ENCODE peak calls at places on chromosomes 2 and 18, in four cellular contexts. T is K562, F is HepG2, N is GM12878. A is an unnamed sample.

GRCh38 chr2:126803422-126803775 is 95.3 kb upstream of the TEX51 start:
- DNase-seq in T (no peak), F (no peak), N (no peak), A (no peak)

GRCh38 chr2:239249781-239250180 is 151.0 kb downstream of the HDAC4 start:
- DNase-seq in T (no peak), F (no peak), N (no peak), A (no peak)

GRCh38 chr2:196234672-196235071 is 63.3 kb upstream of the STK17B start:
- DNase-seq in T (peak), F (no peak), N (peak), A (no peak)

GRCh38 chr18:42773870-42774269 is 341.6 kb downstream of the RIT2 start:
- DNase-seq in T (no peak), F (no peak), N (no peak), A (no peak)

GRCh38 chr2:171675810-171676345 is 11.4 kb upstream of the DYNC1I2 start:
- DNase-seq in T (no peak), F (no peak), N (no peak), A (no peak)

GRCh38 chr2:239519921-239520585 is 119.2 kb upstream of the HDAC4 start:
- DNase-seq in T (no peak), F (no peak), N (no peak), A (no peak)

GRCh38 chr2:170009209-170009608 is 168.7 kb upstream of the MYO3B start:
- DNase-seq in T (no peak), F (no peak), N (no peak), A (no peak)

GRCh38 chr2:199488772-199489400 is 31.1 kb upstream of the SATB2 start:
- DNase-seq in T (peak), F (peak), N (no peak), A (peak)

GRCh38 chr2:74450570-74451190 is 4.2 kb upstream of the INO80B start:
- DNase-seq in T (no peak), F (no peak), N (no peak), A (no peak)

GRCh38 chr2:28391564-28392296 is 928 bp upstream of the FOSL2 start:
- DNase-seq in T (peak), F (peak), N (no peak), A (peak)

GRCh38 chr2:181957668-181958067 is 28.0 kb upstream of the PPP1R1C start:
- DNase-seq in T (no peak), F (no peak), N (no peak), A (no peak)

GRCh38 chr2:240557808-240558207 is at the start of gene ANKMY1:
- DNase-seq in T (no peak), F (no peak), N (no peak), A (peak)

GRCh38 chr2:240786871-240787311 is 33.1 kb downstream of the KIF1A start:
- DNase-seq in T (no peak), F (no peak), N (no peak), A (no peak)

GRCh38 chr2:217069263-217070042 is 209.6 kb upstream of the TNP1 start:
- DNase-seq in T (no peak), F (no peak), N (no peak), A (no peak)

GRCh38 chr2:135052997-135053474 is 944 bp downstream of the RAB3GAP1 start:
- DNase-seq in T (peak), F (no peak), N (no peak), A (no peak)

GRCh38 chr2:67612576-67612981 is 215.4 kb downstream of the ETAA1 start:
- DNase-seq in T (no peak), F (no peak), N (no peak), A (no peak)

GRCh38 chr2:2731101-2731850 is 400.2 kb upstream of the MYT1L start:
- DNase-seq in T (no peak), F (no peak), N (no peak), A (no peak)

GRCh38 chr18:22171839-22172582 is 2.6 kb downstream of the GATA6 start:
- DNase-seq in T (no peak), F (no peak), N (no peak), A (no peak)

GRCh38 chr2:55011741-55012574 is 38.3 kb downstream of the RTN4 start:
- DNase-seq in T (no peak), F (peak), N (no peak), A (no peak)

GRCh38 chr2:9110893-9111569 is 95.6 kb upstream of the ASAP2 start:
- DNase-seq in T (peak), F (no peak), N (no peak), A (peak)

GRCh38 chr2:172888704-172889103 is 153.1 kb downstream of the RAPGEF4 start:
- DNase-seq in T (no peak), F (no peak), N (no peak), A (peak)

GRCh38 chr2:179020156-179020750 is 29.7 kb downstream of the CCDC141 start:
- DNase-seq in T (peak), F (peak), N (no peak), A (peak)

GRCh38 chr2:188227713-188228112 is 64.0 kb upstream of the GULP1 start:
- DNase-seq in T (no peak), F (no peak), N (no peak), A (no peak)

GRCh38 chr2:196275646-196276352 is 104.4 kb upstream of the STK17B start:
- DNase-seq in T (peak), F (no peak), N (no peak), A (no peak)

GRCh38 chr18:25365242-25365641 is 13.3 kb upstream of the ZNF521 start:
- DNase-seq in T (no peak), F (no peak), N (no peak), A (no peak)

GRCh38 chr18:48688961-48689360 is 150.1 kb downstream of the CTIF start:
- DNase-seq in T (no peak), F (no peak), N (no peak), A (no peak)

GRCh38 chr2:203790134-203790533 is 77.4 kb upstream of the CTLA4 start:
- DNase-seq in T (no peak), F (no peak), N (no peak), A (no peak)

GRCh38 chr2:203787954-203788353 is 79.6 kb upstream of the CTLA4 start:
- DNase-seq in T (no peak), F (peak), N (no peak), A (no peak)

GRCh38 chr2:203783496-203784203 is 77.2 kb downstream of the CD28 start:
- DNase-seq in T (no peak), F (peak), N (no peak), A (no peak)

GRCh38 chr2:203789613-203790012 is 78.0 kb upstream of the CTLA4 start:
- DNase-seq in T (no peak), F (no peak), N (no peak), A (no peak)

DNA sequence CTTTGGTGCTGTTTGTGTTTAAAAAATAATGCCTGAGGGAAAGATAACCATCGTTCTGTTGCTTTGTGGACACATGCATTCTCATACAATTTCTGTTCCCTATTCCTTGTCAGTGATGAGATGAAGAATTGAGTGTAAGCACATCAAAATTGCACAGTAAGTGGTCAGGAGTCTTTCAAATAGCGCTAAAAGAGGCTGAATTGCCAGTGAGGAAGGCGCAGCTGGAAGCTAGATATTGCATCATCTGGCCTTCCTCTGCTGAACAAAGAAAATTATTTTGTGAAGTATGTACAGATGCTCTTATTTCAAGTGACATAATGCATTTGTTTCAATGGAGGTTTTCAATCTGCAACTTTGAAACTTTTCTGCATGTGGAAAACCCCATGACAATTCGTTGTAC is 80.5 kb downstream of the CD28 start:
- DNase-seq in T (no peak), F (peak), N (no peak), A (peak)
- TF ChIP-seq POLR2AphosphoS5 in T (no peak), F (no peak), N (no peak), A (no peak)

DNA sequence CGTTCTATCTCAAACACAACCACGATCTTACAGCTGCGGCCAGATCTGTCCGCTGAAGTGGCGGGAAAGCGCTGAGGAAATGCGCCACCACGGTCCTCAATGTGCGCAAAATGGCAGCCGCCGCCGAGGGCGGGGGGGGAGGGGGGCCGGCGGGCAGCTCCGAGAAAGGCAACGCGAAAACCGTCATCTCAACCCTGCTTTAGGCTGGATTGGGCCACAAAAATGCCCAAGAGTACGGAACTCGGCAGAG is 443 bp downstream of the SRSF7 start:
- DNase-seq in T (peak), F (no peak), N (no peak), A (peak)
- TF ChIP-seq FOXM1 in T (no peak), F (no peak), N (no peak), A (no peak)

GRCh38 chr2:176637134-176637496 is 367.9 kb downstream of the MTX2 start:
- DNase-seq in T (no peak), F (no peak), N (no peak), A (no peak)

GRCh38 chr2:176638167-176639015 is 369.1 kb downstream of the MTX2 start:
- DNase-seq in T (peak), F (peak), N (no peak), A (peak)

GRCh38 chr2:176639016-176639343 is 369.7 kb downstream of the MTX2 start:
- DNase-seq in T (no peak), F (no peak), N (no peak), A (no peak)

GRCh38 chr2:176636376-176636775 is 367.1 kb downstream of the MTX2 start:
- DNase-seq in T (no peak), F (no peak), N (no peak), A (peak)

GRCh38 chr2:176637497-176638166 is 368.4 kb downstream of the MTX2 start:
- DNase-seq in T (no peak), F (no peak), N (no peak), A (peak)
- H3K9ac ChIP-seq in T (no peak), F (no peak), N (peak), A (peak)

GRCh38 chr2:102139851-102140250 is 2.7 kb upstream of the IL1R1 start:
- DNase-seq in T (no peak), F (no peak), N (no peak), A (no peak)
- TF ChIP-seq POLR2AphosphoS5 in T (no peak), F (no peak), N (no peak), A (no peak)

DNA sequence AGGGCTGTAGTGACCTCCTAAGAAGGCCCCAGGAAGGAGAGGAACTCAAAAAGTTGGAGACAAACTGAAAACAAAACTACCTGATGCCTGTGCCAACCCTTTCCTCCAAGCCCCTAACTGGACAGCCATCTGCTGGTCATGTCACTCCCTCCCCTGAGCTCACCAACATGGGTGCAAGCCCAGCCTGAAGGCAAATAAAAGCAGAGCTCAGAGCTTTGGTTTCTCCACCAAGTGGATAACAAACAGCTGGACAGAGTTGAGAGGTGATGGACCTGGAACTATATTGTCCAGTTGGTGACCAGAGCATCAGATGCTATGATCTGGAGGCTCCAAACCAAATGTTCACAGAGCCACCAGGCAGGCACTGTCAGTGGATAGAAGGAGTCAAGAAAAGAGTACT is 34.6 kb upstream of the MAL start:
- DNase-seq in T (no peak), F (no peak), N (no peak), A (no peak)
- TF ChIP-seq FOXM1 in T (no peak), F (no peak), N (no peak), A (no peak)